ENCODE peak calls at places on chromosomes 12 and 14, in seven cellular contexts. Z is transverse colon, F is progenitor cell of endocrine pancreas, S is heart right ventricle, D is GM10248, K is kidney, W is cardiac muscle cell. X is an unnamed sample.
A peak's percentile ranks its signal among the peaks of the same experiment; 100 is the strongest.

GRCh38 chr12:26239508-26240328 is 44.3 kb downstream of the SSPN start:
- DNase-seq in Z (no peak), F (no peak), S (peak; percentile 38), D (no peak), K (peak; percentile 65), W (peak; percentile 99), X (no peak)

GRCh38 chr14:94885481-94886155 is 115.7 kb upstream of the GSC start:
- DNase-seq in Z (no peak), F (no peak), S (no peak), D (no peak), K (no peak), W (no peak), X (no peak)

GRCh38 chr12:1836854-1837411 is 16.6 kb downstream of the LRTM2 start:
- DNase-seq in Z (no peak), F (no peak), S (no peak), D (no peak), K (peak; percentile 77), W (no peak), X (no peak)

GRCh38 chr14:61764342-61765122 is 2.3 kb downstream of the SNAPC1 start:
- DNase-seq in Z (no peak), F (no peak), S (no peak), D (no peak), K (no peak), W (no peak), X (no peak)

GRCh38 chr12:120183211-120183631 is 11.3 kb downstream of the GCN1 start:
- DNase-seq in Z (no peak), F (no peak), S (no peak), D (no peak), K (no peak), W (peak; percentile 38), X (no peak)

GRCh38 chr12:112686373-112686772 is 105.2 kb upstream of the RPH3A start:
- DNase-seq in Z (no peak), F (no peak), S (no peak), D (no peak), K (no peak), W (peak; percentile 8), X (no peak)

GRCh38 chr12:116718578-116719454 is 19.1 kb downstream of the SPRING1 start:
- DNase-seq in Z (no peak), F (no peak), S (no peak), D (no peak), K (no peak), W (peak; percentile 42), X (no peak)

GRCh38 chr12:113473400-113473799 is 1.7 kb upstream of the LHX5 start:
- DNase-seq in Z (no peak), F (no peak), S (no peak), D (no peak), K (no peak), W (no peak), X (no peak)

GRCh38 chr12:74780458-74781241 is 243.0 kb downstream of the ATXN7L3B start:
- DNase-seq in Z (no peak), F (no peak), S (no peak), D (no peak), K (no peak), W (no peak), X (no peak)

GRCh38 chr12:132506730-132507538 is 17.0 kb downstream of the FBRSL1 start:
- DNase-seq in Z (peak; percentile 31), F (no peak), S (peak; percentile 91), D (peak; percentile 85), K (peak; percentile 94), W (peak; percentile 92), X (peak; percentile 87)

GRCh38 chr12:94100254-94100653 is 48.1 kb upstream of the PLXNC1 start:
- DNase-seq in Z (no peak), F (no peak), S (no peak), D (no peak), K (no peak), W (peak; percentile 78), X (no peak)

GRCh38 chr14:37150414-37150813 is 22.0 kb downstream of the SLC25A21 start:
- DNase-seq in Z (no peak), F (no peak), S (no peak), D (no peak), K (no peak), W (peak; percentile 44), X (no peak)

GRCh38 chr12:67388331-67389163 is 119.4 kb downstream of the CAND1 start:
- DNase-seq in Z (no peak), F (no peak), S (no peak), D (no peak), K (no peak), W (no peak), X (no peak)

GRCh38 chr14:57355081-57355480 is 35.3 kb upstream of the NAA30 start:
- DNase-seq in Z (no peak), F (no peak), S (no peak), D (no peak), K (no peak), W (no peak), X (no peak)
- TF ChIP-seq CTCF in Z (no peak), F (no peak), S (no peak), D (no peak), K (no peak), W (no peak), X (no peak)

DNA sequence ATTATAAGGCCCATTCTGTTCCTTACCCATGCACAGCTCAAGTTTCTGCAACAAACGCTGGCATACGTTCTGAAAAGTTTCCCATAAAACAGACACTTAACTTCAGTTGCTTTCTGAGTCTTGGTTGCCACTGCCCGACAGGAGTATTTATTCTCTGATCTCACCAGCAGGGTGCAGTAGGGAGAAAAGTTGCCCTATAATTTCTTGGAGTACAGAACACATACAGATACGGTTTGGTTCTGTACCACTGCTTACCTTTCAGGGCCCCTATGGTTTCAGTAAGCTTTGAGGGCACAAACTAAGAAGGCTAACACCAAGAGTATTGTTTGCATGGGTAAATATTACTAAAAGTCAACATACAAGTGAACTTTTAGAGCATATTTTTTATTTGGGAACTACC is 77.9 kb downstream of the SPATA7 start:
- DNase-seq in Z (no peak), F (no peak), S (no peak), D (peak; percentile 49), K (no peak), W (peak; percentile 27), X (no peak)
- TF ChIP-seq CTCF in Z (peak; percentile 31), F (peak; percentile 37), S (peak; percentile 44), D (peak; percentile 12), K (peak; percentile 34), W (peak; percentile 37), X (peak; percentile 19)

DNA sequence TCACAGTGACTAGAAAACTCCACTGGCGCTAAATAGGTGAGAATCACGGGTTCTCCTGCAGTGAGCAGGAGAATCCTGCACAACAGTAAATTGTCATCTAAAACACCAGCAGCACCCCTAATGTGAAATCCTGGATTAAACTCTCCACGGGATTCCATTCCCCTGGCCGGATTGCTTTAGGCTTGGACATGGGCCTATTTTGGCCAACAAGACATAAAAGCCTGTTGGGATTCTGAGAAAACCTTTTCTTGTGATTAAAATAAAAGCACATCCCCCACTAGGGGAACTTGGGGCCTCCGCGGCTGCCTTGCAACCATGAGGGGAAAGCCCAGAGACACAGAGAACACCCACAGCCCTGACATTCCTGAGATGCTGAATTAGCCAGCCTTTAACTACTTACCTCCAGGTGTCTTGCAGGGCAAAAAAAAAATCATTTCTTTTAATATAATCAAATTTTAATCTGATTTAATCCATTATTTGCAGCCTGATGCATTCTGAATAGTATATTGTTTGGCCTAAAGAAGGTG is 21.0 kb upstream of the TSPAN11 start:
- DNase-seq in Z (no peak), F (no peak), S (no peak), D (no peak), K (no peak), W (no peak), X (no peak)
- TF ChIP-seq CTCF in Z (no peak), F (no peak), S (no peak), D (no peak), K (no peak), W (no peak), X (no peak)

GRCh38 chr14:103317251-103317650 is 16.8 kb upstream of the EIF5 start:
- DNase-seq in Z (no peak), F (no peak), S (no peak), D (no peak), K (no peak), W (no peak), X (no peak)

GRCh38 chr14:103317976-103318580 is 16.0 kb upstream of the EIF5 start:
- DNase-seq in Z (no peak), F (no peak), S (no peak), D (no peak), K (no peak), W (no peak), X (no peak)

GRCh38 chr14:103319422-103319821 is 14.6 kb upstream of the EIF5 start:
- DNase-seq in Z (peak; percentile 41), F (no peak), S (no peak), D (peak; percentile 34), K (no peak), W (no peak), X (peak; percentile 45)

GRCh38 chr14:103316723-103317122 is 17.3 kb upstream of the EIF5 start:
- DNase-seq in Z (no peak), F (no peak), S (no peak), D (no peak), K (peak; percentile 76), W (no peak), X (no peak)

DNA sequence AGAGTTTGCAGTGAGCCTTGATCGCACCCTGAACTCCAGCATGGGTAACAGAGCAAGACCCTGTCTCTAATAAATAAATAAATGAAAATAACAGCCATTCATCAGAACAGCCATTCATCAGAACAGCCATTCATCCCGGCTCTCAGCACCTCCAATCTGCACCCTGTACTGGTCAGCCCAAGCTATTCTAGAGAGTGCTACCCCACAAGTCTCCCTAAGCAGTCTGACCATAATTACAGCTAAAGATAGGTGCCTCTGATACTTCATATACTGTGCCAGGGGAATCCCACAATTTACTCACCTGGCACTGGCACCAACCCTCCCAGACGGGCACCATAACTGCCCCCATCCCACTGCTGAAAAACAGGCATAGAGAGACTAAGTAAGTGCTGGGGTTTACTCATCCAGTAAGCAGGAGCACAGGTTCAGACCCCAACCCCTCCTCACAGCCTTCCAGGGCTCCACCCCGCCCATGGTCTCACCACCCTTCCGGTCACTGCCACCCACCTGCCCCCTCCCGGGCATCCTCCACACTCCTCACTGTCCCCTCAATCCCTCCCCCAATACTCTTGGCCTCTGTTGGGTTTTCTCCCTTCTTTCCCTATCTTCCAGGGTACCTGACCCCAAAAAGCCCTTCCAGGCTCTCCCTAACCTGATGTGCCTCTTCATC is 15.2 kb upstream of the EIF5 start:
- DNase-seq in Z (no peak), F (no peak), S (no peak), D (no peak), K (no peak), W (no peak), X (no peak)
- TF ChIP-seq CTCF in Z (no peak), F (no peak), S (no peak), D (no peak), K (no peak), W (no peak), X (no peak)

GRCh38 chr14:24215495-24216344 is at the start of gene MDP1:
- DNase-seq in Z (peak; percentile 90), F (peak; percentile 54), S (peak; percentile 85), D (peak; percentile 91), K (peak; percentile 95), W (peak; percentile 88), X (peak; percentile 85)
- TF ChIP-seq CTCF in Z (peak; percentile 42), F (peak; percentile 64), S (peak; percentile 80), D (peak; percentile 97), K (peak; percentile 81), W (peak; percentile 57), X (peak; percentile 87)